ENCODE peak calls at places on chromosomes 12 and 14, in eight cellular contexts. R is GM23248, A is mammary epithelial cell, L is endodermal cell, H is adipocyte, O is K562, S is neuronal stem cell, D is mesenchymal stem cell. V is an unnamed sample.

GRCh38 chr14:79363291-79363690 is 848.0 kb downstream of the DIO2 start:
- DNase-seq in L (no peak), A (no peak), D (no peak), H (no peak), R (no peak), S (no peak), O (no peak), V (no peak)

GRCh38 chr12:52865090-52865944 is 16.5 kb upstream of the KRT78 start:
- DNase-seq in D (peak; percentile 78), O (peak; percentile 74), R (peak; percentile 80), H (peak; percentile 86), S (peak; percentile 78), A (peak; percentile 63), L (peak; percentile 98), V (peak; percentile 39)

GRCh38 chr12:65561798-65562382 is 262.4 kb upstream of the HMGA2 start:
- DNase-seq in L (no peak), R (peak; percentile 36), H (no peak), O (no peak), A (peak; percentile 48), D (no peak), S (no peak), V (peak; percentile 86)

GRCh38 chr12:29593001-29593400 is 95.5 kb upstream of the OVCH1 start:
- DNase-seq in H (no peak), D (no peak), L (no peak), A (no peak), O (no peak), S (no peak), R (no peak), V (no peak)

GRCh38 chr12:69687390-69687789 is 11.7 kb downstream of the BEST3 start:
- DNase-seq in D (peak; percentile 17), R (peak; percentile 34), A (no peak), S (no peak), H (no peak), L (no peak), O (no peak), V (no peak)

GRCh38 chr12:100184549-100184948 is 16.1 kb upstream of the ACTR6 start:
- DNase-seq in L (no peak), D (no peak), A (no peak), O (no peak), R (no peak), S (no peak), H (peak; percentile 19), V (no peak)

GRCh38 chr12:70543444-70543843 is 93.8 kb downstream of the PTPRB start:
- DNase-seq in O (no peak), H (peak; percentile 77), D (peak; percentile 95), A (peak; percentile 89), L (peak; percentile 48), S (no peak), R (peak; percentile 98), V (peak; percentile 93)

GRCh38 chr12:50580436-50580835 is 75.7 kb downstream of the DIP2B start:
- DNase-seq in L (no peak), H (no peak), S (no peak), R (no peak), O (no peak), A (no peak), D (no peak), V (no peak)

GRCh38 chr14:21057803-21058675 is at the start of gene RNASE8:
- DNase-seq in S (no peak), R (peak; percentile 73), H (no peak), D (no peak), L (no peak), O (no peak), A (peak; percentile 48), V (peak; percentile 54)

GRCh38 chr14:77302926-77303325 is 17.8 kb downstream of the POMT2 start:
- DNase-seq in L (no peak), D (peak; percentile 95), A (peak; percentile 80), S (no peak), O (peak; percentile 25), H (peak; percentile 46), R (peak; percentile 80), V (peak; percentile 77)

GRCh38 chr12:31369712-31370521 is 44.0 kb upstream of the SINHCAF start:
- DNase-seq in R (peak; percentile 75), D (peak; percentile 50), S (peak; percentile 32), L (peak; percentile 85), A (no peak), O (no peak), H (peak; percentile 28), V (peak; percentile 31)

GRCh38 chr12:84874125-84874824 is 38.3 kb downstream of the SLC6A15 start:
- DNase-seq in O (peak; percentile 27), H (peak; percentile 89), R (peak; percentile 77), D (peak; percentile 74), S (peak; percentile 55), L (no peak), A (peak; percentile 42), V (peak; percentile 21)

GRCh38 chr12:52217223-52217622 is 15.8 kb upstream of the KRT7 start:
- DNase-seq in O (no peak), S (no peak), R (no peak), A (peak; percentile 91), L (peak; percentile 78), H (no peak), D (peak; percentile 53), V (no peak)

GRCh38 chr14:21719841-21720240 is 46.2 kb upstream of the OR4E1 start:
- DNase-seq in A (no peak), L (no peak), O (no peak), H (no peak), S (no peak), R (no peak), D (no peak), V (no peak)

GRCh38 chr14:105748204-105748578 is 221.8 kb downstream of the TMEM121 start:
- DNase-seq in R (peak; percentile 16), A (no peak), S (no peak), O (no peak), H (peak; percentile 6), L (no peak), D (no peak), V (no peak)

GRCh38 chr12:93002278-93003054 is 73.4 kb upstream of the EEA1 start:
- DNase-seq in O (no peak), R (peak; percentile 95), H (peak; percentile 78), L (no peak), A (peak; percentile 21), D (peak; percentile 90), S (no peak), V (peak; percentile 98)

GRCh38 chr12:79844693-79845092 is 90.2 kb downstream of the PPP1R12A start:
- DNase-seq in R (peak; percentile 68), S (peak; percentile 31), L (peak; percentile 76), O (peak; percentile 32), A (peak; percentile 67), D (peak; percentile 74), H (peak; percentile 41), V (peak; percentile 93)

GRCh38 chr14:52268191-52269061 is 928 bp downstream of the PTGDR start:
- DNase-seq in L (peak; percentile 81), O (no peak), R (peak; percentile 61), A (peak; percentile 42), H (peak; percentile 57), D (peak; percentile 34), S (peak; percentile 15), V (peak; percentile 22)

DNA sequence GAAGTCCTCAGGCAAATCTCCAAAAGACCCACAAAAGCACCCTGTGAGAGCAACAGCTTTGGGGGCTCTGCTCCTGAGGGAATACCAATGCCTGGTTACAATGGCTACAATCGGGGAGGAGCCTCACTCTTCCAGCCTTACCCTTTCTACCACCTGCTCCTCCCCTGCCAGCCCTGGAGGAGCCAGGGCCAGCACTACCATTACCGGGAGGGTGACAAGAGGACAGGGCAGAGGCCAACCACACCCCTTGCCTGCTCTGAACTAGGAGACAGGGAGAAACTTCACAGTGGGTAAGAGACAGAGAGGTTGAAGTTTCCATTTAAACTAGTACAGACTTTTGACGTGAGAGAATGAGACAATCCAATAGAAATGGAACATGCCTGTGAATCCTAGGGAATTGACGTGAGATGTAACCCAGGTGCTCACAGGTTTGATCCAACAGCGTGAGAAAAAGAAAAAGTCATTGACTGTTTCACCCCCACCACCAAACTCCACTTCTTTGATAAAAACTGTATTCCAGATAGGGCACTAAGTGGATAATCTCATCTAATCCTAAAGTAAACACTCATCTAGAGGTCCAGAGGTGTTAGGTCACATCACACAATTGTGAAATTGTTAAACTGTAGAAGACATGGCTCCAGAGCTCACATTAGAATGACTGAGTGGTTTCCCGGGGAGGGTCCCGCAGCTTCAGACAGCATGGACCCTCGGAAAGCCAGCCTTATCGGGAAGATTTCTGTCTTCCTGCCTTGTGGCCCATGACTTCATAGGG is 8.4 kb upstream of the TC2N start:
- DNase-seq in A (no peak), R (no peak), S (no peak), H (no peak), O (no peak), L (peak; percentile 36), D (no peak), V (no peak)
- H3K4me1 ChIP-seq in A (peaks cover 18% of the 10 kb centered on the region), R (peaks cover 2% of the 10 kb centered on the region), S (no peaks in the 10 kb centered on the region), H (peaks cover 23% of the 10 kb centered on the region), O (no peaks in the 10 kb centered on the region), L (peaks cover 4% of the 10 kb centered on the region), D (peaks cover 8% of the 10 kb centered on the region), V (no peaks in the 10 kb centered on the region)

GRCh38 chr14:71960620-71961353 is 28.6 kb downstream of the RGS6 start:
- DNase-seq in L (no peak), A (no peak), R (no peak), D (no peak), O (no peak), S (no peak), H (no peak), V (no peak)

GRCh38 chr14:71961972-71962371 is 29.7 kb downstream of the RGS6 start:
- DNase-seq in A (no peak), O (no peak), D (no peak), L (no peak), R (no peak), H (no peak), S (no peak), V (no peak)

GRCh38 chr14:71956920-71957563 is 24.8 kb downstream of the RGS6 start:
- DNase-seq in D (no peak), A (no peak), H (no peak), S (no peak), O (no peak), L (no peak), R (no peak), V (no peak)

GRCh38 chr14:71959055-71959454 is 26.8 kb downstream of the RGS6 start:
- DNase-seq in R (no peak), D (no peak), H (no peak), S (no peak), L (no peak), O (no peak), A (no peak), V (no peak)
- H3K9ac ChIP-seq in R (no peak overlapping the region), D (no peak overlapping the region), H (no peak overlapping the region), S (no peak overlapping the region), L (no peak overlapping the region), O (no peak overlapping the region), A (no peak overlapping the region), V (no peak overlapping the region)

DNA sequence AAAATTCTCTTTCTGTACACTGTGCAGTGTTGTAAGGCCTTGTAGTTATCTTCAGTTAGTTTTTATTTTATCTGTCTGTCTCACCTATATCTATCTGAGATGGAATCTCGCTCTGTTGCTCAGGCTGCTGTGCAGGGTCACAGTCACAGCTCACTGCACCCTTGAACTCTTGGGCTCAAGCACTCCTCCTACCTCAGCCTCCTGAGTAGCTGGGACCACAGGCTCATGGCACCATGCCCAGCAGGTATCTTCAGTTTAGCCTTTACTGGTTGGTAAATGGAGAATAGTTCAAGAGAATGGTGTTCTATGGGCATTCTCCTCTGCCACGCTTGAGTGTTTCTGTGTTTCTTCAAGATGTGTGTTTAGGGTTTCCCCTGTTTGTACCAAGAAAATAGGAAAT is 13.6 kb downstream of the TULP3 start:
- DNase-seq in L (no peak), A (no peak), H (no peak), D (no peak), S (no peak), O (no peak), R (no peak), V (no peak)
- H3K4me1 ChIP-seq in L (no peaks in the 10 kb centered on the region), A (no peaks in the 10 kb centered on the region), H (no peaks in the 10 kb centered on the region), D (peaks cover 14% of the 10 kb centered on the region), S (no peaks in the 10 kb centered on the region), O (no peaks in the 10 kb centered on the region), R (no peaks in the 10 kb centered on the region), V (no peaks in the 10 kb centered on the region)

GRCh38 chr14:61608245-61609142 is 86.8 kb upstream of the HIF1A start:
- DNase-seq in S (peak; percentile 67), O (no peak), L (no peak), R (peak; percentile 55), D (no peak), A (no peak), H (no peak), V (peak; percentile 83)
- H3K9ac ChIP-seq in S (no peak overlapping the region), O (no peak overlapping the region), L (no peak overlapping the region), R (peak overlapping the region; percentile 59), D (peak overlapping the region; percentile 38), A (no peak overlapping the region), H (peak overlapping the region; percentile 61), V (no peak overlapping the region)

V was measured in astrocyte.